ENCODE peak calls at places on chromosomes 3 and 15, in four cellular contexts. D, S, H and G are unnamed samples.

GRCh38 chr3:86416334-86416733 is 574.6 kb downstream of the VGLL3 start:
- DNase-seq in D (no peak), S (no peak), H (no peak), G (no peak)

GRCh38 chr3:12369598-12369997 is 80.7 kb downstream of the PPARG start:
- DNase-seq in D (no peak), S (no peak), H (no peak), G (no peak)

GRCh38 chr3:167913218-167913902 is 177.8 kb downstream of the SERPINI1 start:
- DNase-seq in D (no peak), S (no peak), H (no peak), G (no peak)

GRCh38 chr3:164984947-164985346 is 93.3 kb downstream of the SI start:
- DNase-seq in D (no peak), S (no peak), H (no peak), G (no peak)

GRCh38 chr3:96354742-96355141 is 459.7 kb upstream of the EPHA6 start:
- DNase-seq in D (no peak), S (no peak), H (no peak), G (no peak)

GRCh38 chr3:63870606-63871005 is 6.9 kb downstream of the ATXN7 start:
- DNase-seq in D (no peak), S (no peak), H (no peak), G (no peak)

GRCh38 chr15:40985541-40986330 is 32.5 kb downstream of the CHAC1 start:
- DNase-seq in D (no peak), S (no peak), H (no peak), G (peak; percentile 4)

GRCh38 chr3:28250999-28251398 is 9.6 kb downstream of the CMC1 start:
- DNase-seq in D (no peak), S (no peak), H (no peak), G (no peak)

GRCh38 chr15:71526061-71526460 is 284.3 kb upstream of the NR2E3 start:
- DNase-seq in D (no peak), S (no peak), H (peak; percentile 52), G (no peak)

GRCh38 chr3:184277366-184277765 is 1.5 kb downstream of the ECE2 start:
- DNase-seq in D (no peak), S (no peak), H (no peak), G (no peak)

GRCh38 chr15:72758195-72758594 is 25.4 kb downstream of the ADPGK start:
- DNase-seq in D (no peak), S (no peak), H (peak; percentile 71), G (no peak)

GRCh38 chr3:159029306-159030026 is 227.6 kb downstream of the MFSD1 start:
- DNase-seq in D (no peak), S (no peak), H (no peak), G (no peak)